ENCODE peak calls at places on chromosomes 16 and 17, in eight cellular contexts. Q, D, W, Z, M, J, P and L are unnamed samples.

GRCh38 chr16:50763211-50763610 is 21.3 kb downstream of the CYLD start:
- DNase-seq in M (no peak), Z (no peak), J (peak), Q (no peak), W (no peak), P (no peak), D (no peak), L (no peak)

GRCh38 chr16:69712914-69713581 is 13.3 kb downstream of the NQO1 start:
- DNase-seq in J (no peak), P (no peak), Q (no peak), M (no peak), D (no peak), W (no peak), Z (no peak), L (no peak)

GRCh38 chr16:71637398-71637797 is 11.4 kb downstream of the MARVELD3 start:
- DNase-seq in Z (no peak), W (no peak), M (no peak), D (no peak), J (peak), P (no peak), Q (no peak), L (no peak)

GRCh38 chr17:61467416-61468262 is 15.4 kb downstream of the TBX4 start:
- DNase-seq in D (no peak), Z (no peak), P (no peak), M (no peak), W (no peak), Q (peak), J (peak), L (no peak)

GRCh38 chr17:80519091-80519781 is 25.4 kb upstream of the RPTOR start:
- DNase-seq in D (no peak), Z (no peak), W (no peak), P (no peak), M (no peak), Q (no peak), J (no peak), L (no peak)

GRCh38 chr17:65389956-65390355 is 171.5 kb downstream of the AXIN2 start:
- DNase-seq in J (peak), P (no peak), D (no peak), M (no peak), Q (no peak), Z (no peak), W (no peak), L (no peak)

GRCh38 chr16:82630219-82630618 is 3.5 kb downstream of the CDH13 start:
- DNase-seq in D (no peak), M (no peak), Q (no peak), J (peak), W (no peak), P (no peak), Z (no peak), L (no peak)

GRCh38 chr17:80827646-80828643 is 163.7 kb upstream of the CHMP6 start:
- DNase-seq in J (peak), Z (no peak), P (peak), Q (no peak), M (no peak), W (peak), D (no peak), L (no peak)

GRCh38 chr16:82229800-82230619 is 60.0 kb upstream of the MPHOSPH6 start:
- DNase-seq in W (peak), J (peak), M (peak), Z (peak), Q (peak), D (peak), P (no peak), L (peak)

GRCh38 chr17:47276868-47277267 is 23.2 kb downstream of the ITGB3 start:
- DNase-seq in Q (peak), Z (no peak), J (peak), P (peak), M (no peak), D (peak), W (peak), L (peak)

GRCh38 chr17:57517216-57517518 is 227.9 kb downstream of the CCDC182 start:
- DNase-seq in D (no peak), P (no peak), Z (no peak), J (no peak), M (no peak), Q (no peak), W (no peak), L (no peak)

GRCh38 chr17:20206591-20206990 is 197.4 kb downstream of the SPECC1 start:
- DNase-seq in P (no peak), Z (peak), Q (no peak), M (no peak), D (no peak), W (no peak), J (peak), L (no peak)

GRCh38 chr17:19744492-19744891 is 3.6 kb downstream of the ALDH3A1 start:
- DNase-seq in M (no peak), W (no peak), Z (no peak), Q (no peak), D (no peak), P (no peak), J (no peak), L (no peak)

GRCh38 chr17:76472726-76473125 is 5.3 kb downstream of the AANAT start:
- DNase-seq in W (no peak), M (no peak), Z (no peak), J (no peak), P (no peak), Q (no peak), D (no peak), L (no peak)

GRCh38 chr16:19733551-19733950 is 15.5 kb downstream of the IQCK start:
- DNase-seq in W (no peak), Q (no peak), P (no peak), J (no peak), M (no peak), Z (no peak), D (no peak), L (no peak)

GRCh38 chr16:85422374-85423185 is 190.5 kb upstream of the GSE1 start:
- DNase-seq in Z (no peak), M (no peak), J (no peak), Q (peak), D (no peak), P (peak), W (no peak), L (no peak)

GRCh38 chr17:60049936-60050335 is 28.8 kb downstream of the HEATR6 start:
- DNase-seq in Q (no peak), J (peak), Z (no peak), D (no peak), W (no peak), M (no peak), P (no peak), L (no peak)

GRCh38 chr17:81995463-81996231 is 18.2 kb downstream of the ASPSCR1 start:
- DNase-seq in M (no peak), P (peak), Q (no peak), J (no peak), Z (no peak), D (no peak), W (no peak), L (no peak)

GRCh38 chr17:20797292-20797691 is 217.8 kb downstream of the CDRT15L2 start:
- DNase-seq in Q (no peak), J (no peak), D (no peak), Z (no peak), M (no peak), P (no peak), W (no peak), L (no peak)

GRCh38 chr17:55056530-55056929 is 88.0 kb downstream of the STXBP4 start:
- DNase-seq in Q (no peak), M (no peak), J (no peak), W (no peak), P (no peak), D (no peak), Z (no peak), L (no peak)

GRCh38 chr16:3283525-3284447 is 495 bp downstream of the ZNF263 start:
- DNase-seq in Z (no peak), W (peak), M (no peak), J (no peak), P (no peak), D (peak), Q (no peak), L (no peak)

GRCh38 chr16:10317425-10318001 is 68.3 kb upstream of the ATF7IP2 start:
- DNase-seq in M (no peak), P (no peak), W (no peak), D (no peak), Z (no peak), J (no peak), Q (no peak), L (no peak)

GRCh38 chr17:74738051-74738996 is 1.3 kb downstream of the RAB37 start:
- DNase-seq in P (peak), W (no peak), M (peak), J (no peak), D (no peak), Q (no peak), Z (no peak), L (no peak)

GRCh38 chr17:31269178-31269577 is 27.9 kb downstream of the OMG start:
- DNase-seq in P (no peak), D (no peak), Z (no peak), J (no peak), Q (no peak), M (no peak), W (no peak), L (no peak)

GRCh38 chr16:62064173-62064572 is 27.9 kb upstream of the CDH8 start:
- DNase-seq in M (no peak), J (no peak), P (no peak), Z (no peak), W (no peak), Q (no peak), D (no peak), L (no peak)

GRCh38 chr16:718922-719321 is 2.0 kb upstream of the ANTKMT start:
- DNase-seq in D (no peak), Z (no peak), M (no peak), J (no peak), P (no peak), W (no peak), Q (no peak), L (no peak)

GRCh38 chr16:86722970-86723369 is 144.6 kb downstream of the FOXL1 start:
- DNase-seq in D (no peak), M (no peak), Z (no peak), Q (no peak), W (no peak), J (peak), P (no peak), L (peak)

GRCh38 chr17:28552201-28552999 is at the start of gene UNC119:
- DNase-seq in W (peak), J (peak), D (peak), M (peak), Z (peak), P (peak), Q (peak), L (peak)

GRCh38 chr16:85515830-85516397 is 97.2 kb upstream of the GSE1 start:
- DNase-seq in M (no peak), P (no peak), D (no peak), Q (no peak), W (no peak), J (no peak), Z (no peak), L (no peak)

GRCh38 chr17:13398853-13399252 is 202.9 kb downstream of the HS3ST3A1 start:
- DNase-seq in P (no peak), Z (no peak), Q (no peak), D (no peak), W (no peak), M (no peak), J (no peak), L (no peak)

GRCh38 chr17:30793282-30793977 is 31.1 kb downstream of the CRLF3 start:
- DNase-seq in M (no peak), Z (no peak), J (no peak), P (no peak), W (no peak), D (no peak), Q (no peak), L (no peak)

GRCh38 chr16:79334127-79334526 is 266.4 kb downstream of the MAF start:
- DNase-seq in P (no peak), J (no peak), D (no peak), Z (peak), Q (peak), W (no peak), M (no peak), L (no peak)

GRCh38 chr17:50939795-50940684 is 73.9 kb upstream of the TOB1 start:
- DNase-seq in Z (no peak), M (no peak), Q (no peak), J (no peak), D (no peak), W (no peak), P (no peak), L (no peak)

GRCh38 chr17:70355185-70355584 is 185.9 kb downstream of the KCNJ2 start:
- DNase-seq in M (no peak), Z (no peak), P (no peak), W (no peak), D (no peak), Q (no peak), J (peak), L (no peak)

GRCh38 chr16:84839956-84840355 is 20.2 kb downstream of the CRISPLD2 start:
- DNase-seq in Q (no peak), J (peak), P (no peak), W (no peak), D (no peak), M (no peak), Z (peak), L (no peak)

GRCh38 chr17:78390241-78391050 is 12.0 kb downstream of the PGS1 start:
- DNase-seq in Z (peak), W (no peak), Q (no peak), P (no peak), M (no peak), D (no peak), J (peak), L (no peak)

GRCh38 chr16:21638573-21638975 is 13.8 kb downstream of the IGSF6 start:
- DNase-seq in W (no peak), M (no peak), D (no peak), Q (no peak), P (no peak), J (peak), Z (no peak), L (no peak)

GRCh38 chr16:23348579-23349469 is 46.7 kb downstream of the SCNN1B start:
- DNase-seq in M (no peak), P (no peak), W (no peak), Q (no peak), Z (no peak), J (no peak), D (no peak), L (no peak)
- TF ChIP-seq CTCF in M (no peak), P (no peak), W (no peak), Q (no peak), Z (no peak), J (no peak), D (no peak), L (no peak)

GRCh38 chr16:64159986-64160385 is 961.9 kb downstream of the CDH11 start:
- DNase-seq in Z (no peak), D (no peak), J (no peak), M (no peak), W (no peak), P (no peak), Q (no peak), L (no peak)
- TF ChIP-seq POLR2A in Z (no peak), D (no peak), J (no peak), M (no peak), W (no peak), P (no peak), Q (no peak), L (no peak)

GRCh38 chr17:17849863-17850373 is 13.1 kb upstream of the SREBF1 start:
- DNase-seq in Q (peak), Z (no peak), D (no peak), W (peak), M (peak), P (no peak), J (peak), L (peak)
- TF ChIP-seq CTCF in Q (peak), Z (no peak), D (no peak), W (peak), M (no peak), P (peak), J (peak), L (peak)

GRCh38 chr17:48944519-48945260 is at the start of gene SNF8:
- DNase-seq in W (peak), J (peak), P (peak), Z (peak), D (peak), Q (peak), M (peak), L (peak)
- TF ChIP-seq POLR2A in W (peak), J (peak), P (no peak), Z (peak), D (no peak), Q (no peak), M (peak), L (peak)

GRCh38 chr16:57938936-57939871 is 31.7 kb downstream of the CNGB1 start:
- DNase-seq in Z (peak), J (peak), D (peak), P (peak), Q (peak), W (peak), M (no peak), L (peak)
- TF ChIP-seq CTCF in Z (peak), J (no peak), D (no peak), P (peak), Q (no peak), W (no peak), M (no peak), L (no peak)

GRCh38 chr16:8735574-8735973 is 61.2 kb downstream of the ABAT start:
- DNase-seq in D (no peak), Z (no peak), J (no peak), P (no peak), M (no peak), W (no peak), Q (no peak), L (no peak)
- TF ChIP-seq POLR2A in D (no peak), Z (no peak), J (no peak), P (no peak), M (no peak), W (no peak), Q (no peak), L (no peak)

GRCh38 chr17:33273271-33273670 is 19.8 kb downstream of the ASIC2 start:
- DNase-seq in J (no peak), Z (no peak), W (no peak), D (no peak), P (no peak), Q (no peak), M (no peak), L (no peak)
- TF ChIP-seq CTCF in J (no peak), Z (no peak), W (no peak), D (no peak), P (no peak), Q (no peak), M (no peak), L (no peak)

DNA sequence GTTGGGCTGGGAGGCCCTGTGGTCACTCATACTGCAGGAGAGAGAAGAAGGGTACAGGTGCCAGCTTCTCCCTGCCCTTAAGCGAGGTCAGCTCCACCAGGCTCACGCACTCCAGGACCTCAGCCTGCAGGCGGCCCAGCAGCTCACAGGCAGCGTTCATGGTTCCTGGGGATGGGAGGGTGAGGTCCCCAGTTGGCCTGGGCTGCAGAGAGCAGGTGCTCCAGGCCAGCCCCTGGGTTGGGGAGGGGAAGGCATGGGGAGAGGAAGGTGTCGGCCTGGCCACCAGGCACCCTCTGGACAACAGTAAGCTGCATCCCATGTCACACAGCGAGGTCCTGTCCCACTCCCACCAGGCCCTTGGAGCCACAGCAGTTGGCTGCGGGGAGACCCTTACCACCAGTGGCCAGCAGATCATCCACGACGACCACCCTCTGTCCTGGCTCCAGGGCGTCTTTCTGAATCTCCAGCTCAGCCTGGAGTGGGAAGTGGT is 2.0 kb downstream of the APRT start:
- DNase-seq in M (no peak), Q (no peak), D (no peak), P (no peak), W (no peak), Z (no peak), J (no peak), L (no peak)
- TF ChIP-seq POLR2A in M (no peak), Q (no peak), D (no peak), P (no peak), W (no peak), Z (no peak), J (no peak), L (no peak)

GRCh38 chr17:36601303-36602029 is at the start of gene MRM1:
- DNase-seq in M (peak), P (peak), W (peak), D (peak), Q (peak), Z (peak), J (peak), L (peak)
- TF ChIP-seq CTCF in M (peak), P (peak), W (no peak), D (no peak), Q (peak), Z (peak), J (peak), L (peak)